ENCODE peak calls at places on chromosome 15, in five cellular contexts. J is lower lobe of right lung; K is right cardiac atrium; P is CD8-positive, alpha-beta T cell; Z is CD8-positive, alpha-beta memory T cell. M is an unnamed sample. For H3K4me1, the result is how much of the 10 kb centered on the place peaks cover.

GRCh38 chr15:51658664-51659063 is 22.6 kb upstream of the SCG3 start:
- DNase-seq in K (no peak), P (no peak), J (no peak), Z (no peak), M (no peak)

GRCh38 chr15:42456539-42456938 is 34.4 kb downstream of the ZNF106 start:
- DNase-seq in K (no peak), J (no peak), Z (no peak), P (no peak), M (no peak)

GRCh38 chr15:43552261-43552660 is 34.9 kb downstream of the MAP1A start:
- DNase-seq in P (no peak), J (no peak), K (no peak), Z (no peak), M (no peak)

GRCh38 chr15:78938608-78939488 is 6.0 kb downstream of the CTSH start:
- DNase-seq in P (no peak), K (no peak), Z (no peak), J (no peak), M (no peak)

GRCh38 chr15:93929375-93930094 is 301.8 kb upstream of the MCTP2 start:
- DNase-seq in J (no peak), P (no peak), Z (no peak), K (no peak), M (peak)

GRCh38 chr15:91885714-91886265 is 32.3 kb downstream of the SLCO3A1 start:
- DNase-seq in P (no peak), Z (no peak), K (no peak), J (no peak), M (no peak)

GRCh38 chr15:74955796-74956647 is 550 bp downstream of the RPP25 start:
- DNase-seq in J (peak), P (peak), Z (peak), K (peak), M (peak)

GRCh38 chr15:66823601-66824000 is 121.6 kb downstream of the SMAD6 start:
- DNase-seq in K (no peak), J (no peak), P (no peak), Z (no peak), M (no peak)

GRCh38 chr15:66838671-66839239 is 136.7 kb downstream of the SMAD6 start:
- DNase-seq in P (no peak), J (no peak), Z (no peak), K (no peak), M (no peak)

GRCh38 chr15:40746916-40747418 is 8.1 kb downstream of the RMDN3 start:
- DNase-seq in J (no peak), K (no peak), Z (no peak), P (no peak), M (no peak)

GRCh38 chr15:92095691-92096090 is 242.2 kb downstream of the SLCO3A1 start:
- DNase-seq in Z (peak), P (no peak), J (no peak), K (no peak), M (no peak)

GRCh38 chr15:40285151-40285898 is 2.5 kb upstream of the ANKRD63 start:
- DNase-seq in J (no peak), K (peak), P (no peak), Z (no peak), M (no peak)

GRCh38 chr15:68796576-68796975 is 24.1 kb downstream of the ANP32A start:
- DNase-seq in P (no peak), J (no peak), K (no peak), Z (no peak), M (no peak)

GRCh38 chr15:50940506-50940905 is 32.0 kb downstream of the AP4E1 start:
- DNase-seq in Z (no peak), J (no peak), K (no peak), P (no peak), M (no peak)

GRCh38 chr15:23648920-23649515 is 1.4 kb upstream of the MAGEL2 start:
- DNase-seq in K (peak), P (no peak), Z (no peak), J (peak), M (no peak)

GRCh38 chr15:71290002-71290401 is 174.7 kb downstream of the THSD4 start:
- DNase-seq in Z (no peak), K (no peak), P (no peak), J (no peak), M (no peak)

GRCh38 chr15:45657769-45658545 is 23.1 kb downstream of the SQOR start:
- DNase-seq in P (no peak), K (no peak), Z (no peak), J (no peak), M (no peak)

GRCh38 chr15:78104566-78105500 is 12.5 kb downstream of the SH2D7 start:
- DNase-seq in P (no peak), J (no peak), Z (no peak), K (no peak), M (no peak)

GRCh38 chr15:74200394-74200793 is 2.2 kb downstream of the STRA6 start:
- DNase-seq in Z (no peak), K (no peak), P (no peak), J (no peak), M (peak)

GRCh38 chr15:74892313-74892712 is 2.5 kb downstream of the MPI start:
- DNase-seq in J (no peak), Z (no peak), P (no peak), K (no peak), M (no peak)

GRCh38 chr15:43218908-43219706 is 1.7 kb downstream of the EPB42 start:
- DNase-seq in K (no peak), P (no peak), J (no peak), Z (no peak), M (peak)

GRCh38 chr15:56805466-56806146 is 72.3 kb upstream of the ZNF280D start:
- DNase-seq in P (no peak), Z (no peak), J (no peak), K (no peak), M (peak)

GRCh38 chr15:67066041-67067021 is 929 bp downstream of the SMAD3 start:
- DNase-seq in P (no peak), K (peak), Z (no peak), J (no peak), M (no peak)

GRCh38 chr15:50315814-50316630 is 39.0 kb downstream of the GABPB1 start:
- DNase-seq in Z (no peak), K (no peak), P (no peak), J (no peak), M (peak)

GRCh38 chr15:68991723-68992122 is 22.8 kb upstream of the NOX5 start:
- DNase-seq in K (no peak), P (no peak), J (no peak), Z (no peak), M (peak)

GRCh38 chr15:67127334-67127664 is 61.9 kb downstream of the SMAD3 start:
- DNase-seq in Z (no peak), P (no peak), J (no peak), K (no peak), M (peak)

GRCh38 chr15:77048135-77048866 is 22.6 kb downstream of the TSPAN3 start:
- DNase-seq in Z (no peak), P (no peak), J (no peak), K (no peak), M (no peak)

DNA sequence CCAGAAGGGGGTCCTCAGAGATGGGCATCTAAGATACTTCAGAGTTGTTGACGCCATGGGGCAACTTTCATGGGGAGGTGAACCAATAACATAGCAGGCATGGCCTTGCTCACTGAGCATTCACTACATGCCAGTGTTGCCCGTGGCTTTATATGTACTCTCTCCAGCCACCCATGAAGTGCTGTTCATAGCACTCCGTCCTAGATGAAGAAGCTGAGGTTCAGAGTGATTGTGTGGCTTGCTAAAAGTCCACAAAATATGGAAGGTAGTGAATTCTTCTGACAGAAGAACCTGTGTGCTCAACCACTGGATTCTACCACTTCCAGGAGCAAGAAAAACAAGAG is 9.8 kb upstream of the SEMA4B start:
- DNase-seq in P (no peak), J (no peak), K (no peak), Z (no peak), M (no peak)
- H3K4me1 ChIP-seq in P (under half), J (half or more), K (under half), Z (under half), M (under half)

GRCh38 chr15:64095795-64096485 is at the start of gene SNX1:
- DNase-seq in K (peak), P (peak), Z (peak), J (peak), M (peak)
- H3K27ac ChIP-seq in K (peak), P (peak), Z (peak), J (peak), M (peak)

GRCh38 chr15:99390667-99391066 is 139.4 kb downstream of the LRRC28 start:
- DNase-seq in Z (no peak), K (no peak), P (no peak), J (no peak), M (no peak)
- H3K4me1 ChIP-seq in Z (under half), K (under half), P (under half), J (under half), M (under half)

GRCh38 chr15:85318732-85319076 is 61.7 kb upstream of the AKAP13 start:
- DNase-seq in Z (no peak), J (no peak), P (no peak), K (no peak), M (no peak)

GRCh38 chr15:85314139-85314538 is 66.3 kb upstream of the AKAP13 start:
- DNase-seq in K (no peak), P (no peak), Z (no peak), J (no peak), M (no peak)

GRCh38 chr15:85314653-85315052 is 65.8 kb upstream of the AKAP13 start:
- DNase-seq in P (no peak), J (no peak), K (no peak), Z (no peak), M (no peak)

GRCh38 chr15:85316244-85316934 is 64.0 kb upstream of the AKAP13 start:
- DNase-seq in J (no peak), K (no peak), Z (no peak), P (peak), M (no peak)

DNA sequence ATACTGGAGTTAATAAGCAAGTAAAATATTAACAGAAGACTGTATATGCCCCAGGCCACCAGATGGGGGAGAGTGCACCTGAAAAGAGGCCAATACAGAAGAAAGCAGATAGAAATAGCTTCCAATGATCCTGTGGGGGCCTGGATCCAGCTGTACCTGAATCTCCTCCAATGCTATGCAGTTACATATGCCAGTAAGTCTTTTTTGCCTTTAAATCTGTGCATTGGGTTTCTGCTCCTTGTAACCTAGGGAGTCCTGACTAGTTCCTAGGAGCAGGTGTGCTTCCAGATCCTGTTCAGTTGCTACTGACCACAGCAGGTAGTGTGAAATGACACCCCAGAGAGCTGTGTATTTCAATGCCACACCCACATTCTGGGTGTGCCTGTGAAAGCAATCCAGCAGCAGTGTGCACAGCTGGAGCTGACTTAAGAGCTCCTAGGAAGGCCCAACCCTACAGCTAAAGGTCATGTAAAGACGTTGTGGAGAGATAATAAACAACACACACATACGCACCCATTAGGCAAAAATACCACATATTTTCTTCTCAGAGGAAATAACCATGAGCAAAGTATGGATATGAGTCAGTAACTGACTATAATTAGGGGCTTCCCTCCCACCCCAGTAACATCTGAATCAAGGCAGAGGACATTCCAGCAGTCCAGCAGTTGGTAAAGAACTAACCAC is 62.2 kb upstream of the AKAP13 start:
- DNase-seq in P (no peak), K (no peak), Z (no peak), J (no peak), M (peak)
- H3K27ac ChIP-seq in P (no peak), K (no peak), Z (no peak), J (no peak), M (peak)

GRCh38 chr15:63986751-63987341 is 59.4 kb downstream of the DAPK2 start:
- DNase-seq in Z (no peak), J (peak), P (no peak), K (no peak), M (no peak)

GRCh38 chr15:63991706-63992105 is 54.6 kb downstream of the DAPK2 start:
- DNase-seq in Z (no peak), P (no peak), K (no peak), J (no peak), M (no peak)

GRCh38 chr15:63992300-63992699 is 54.0 kb downstream of the DAPK2 start:
- DNase-seq in Z (no peak), P (no peak), J (no peak), K (no peak), M (no peak)

GRCh38 chr15:63987979-63988378 is 58.3 kb downstream of the DAPK2 start:
- DNase-seq in J (no peak), P (no peak), K (peak), Z (no peak), M (no peak)

GRCh38 chr15:63990449-63990848 is 55.8 kb downstream of the DAPK2 start:
- DNase-seq in J (no peak), K (no peak), Z (no peak), P (no peak), M (no peak)
- H3K4me1 ChIP-seq in J (half or more), K (under half), Z (under half), P (under half), M (under half)

GRCh38 chr15:47788685-47789084 is 71.4 kb downstream of the SEMA6D start:
- DNase-seq in K (no peak), J (no peak), P (no peak), Z (no peak), M (no peak)
- H3K27ac ChIP-seq in K (no peak), J (no peak), P (no peak), Z (no peak), M (no peak)

M was measured in foreskin keratinocyte.